ENCODE peak calls at places on chromosomes 7 and 10, in four cellular contexts. O is HCT116, C is PC-3, G is SK-N-SH. Z is an unnamed sample.

GRCh38 chr7:41274179-41274578 is 428.7 kb downstream of the INHBA start:
- DNase-seq in O (no peak), C (no peak), G (no peak), Z (no peak)

GRCh38 chr10:102175415-102175814 is 23.2 kb downstream of the NOLC1 start:
- DNase-seq in C (no peak), G (no peak), O (no peak), Z (no peak)

GRCh38 chr7:82305347-82306005 is 138.1 kb downstream of the CACNA2D1 start:
- DNase-seq in C (no peak), G (no peak), O (no peak), Z (no peak)

GRCh38 chr10:71799785-71800453 is 26.6 kb upstream of the VSIR start:
- DNase-seq in G (no peak), C (no peak), O (no peak), Z (no peak)

GRCh38 chr10:4267084-4267774 is 482.2 kb upstream of the KLF6 start:
- DNase-seq in G (no peak), C (no peak), O (peak), Z (no peak)

GRCh38 chr7:55074008-55074499 is 55.2 kb downstream of the EGFR start:
- DNase-seq in C (peak), G (no peak), O (peak), Z (peak)

GRCh38 chr10:34576789-34577188 is 238.3 kb downstream of the PARD3 start:
- DNase-seq in G (peak), O (no peak), C (no peak), Z (no peak)

GRCh38 chr10:76432274-76433012 is 1001.0 kb downstream of the LRMDA start:
- DNase-seq in O (no peak), C (peak), G (peak), Z (no peak)

GRCh38 chr7:155069992-155070827 is at the start of gene HTR5A:
- DNase-seq in O (peak), C (peak), G (peak), Z (peak)
- TF ChIP-seq EZH2phosphoT487 in O (no peak), C (no peak), G (no peak), Z (no peak)

GRCh38 chr10:13971586-13972475 is 358.9 kb downstream of the FRMD4A start:
- DNase-seq in C (no peak), G (no peak), O (no peak), Z (no peak)
- H2AFZ ChIP-seq in C (no peak), G (peak), O (no peak), Z (no peak)

DNA sequence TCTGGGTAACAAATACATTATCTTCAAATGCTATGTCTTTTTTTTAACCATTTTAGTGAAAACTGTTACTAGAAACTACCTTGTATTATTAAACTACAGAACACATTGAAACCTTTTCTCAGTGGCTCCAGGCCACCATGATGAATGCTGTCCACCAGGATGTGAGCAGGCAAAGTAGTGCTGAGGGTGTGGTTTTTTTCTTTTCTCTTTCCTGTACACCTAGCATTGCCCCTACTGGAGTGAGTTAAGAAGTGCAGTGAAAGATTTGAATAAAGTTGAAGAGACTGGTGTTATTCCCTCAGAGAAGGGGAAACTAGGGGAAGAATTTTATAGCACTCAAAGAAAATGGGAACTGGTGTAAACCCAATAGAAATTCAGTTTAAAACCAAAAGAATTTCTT is 120.0 kb upstream of the SAMD8 start:
- DNase-seq in G (peak), C (peak), O (peak), Z (peak)
- TF ChIP-seq CTCF in G (peak), C (peak), O (peak), Z (peak)

GRCh38 chr10:30818854-30819253 is 189.3 kb upstream of the LYZL2 start:
- DNase-seq in C (no peak), G (no peak), O (no peak), Z (no peak)

GRCh38 chr10:30816144-30816811 is 186.7 kb upstream of the LYZL2 start:
- DNase-seq in G (no peak), C (no peak), O (no peak), Z (no peak)

GRCh38 chr10:30818010-30818660 is 188.6 kb upstream of the LYZL2 start:
- DNase-seq in O (no peak), G (peak), C (peak), Z (no peak)

GRCh38 chr10:30817541-30817940 is 188.0 kb upstream of the LYZL2 start:
- DNase-seq in O (no peak), G (no peak), C (no peak), Z (no peak)

GRCh38 chr10:30816812-30817193 is 187.2 kb upstream of the LYZL2 start:
- DNase-seq in C (no peak), G (no peak), O (no peak), Z (no peak)
- TF ChIP-seq EZH2phosphoT487 in C (no peak), G (no peak), O (no peak), Z (no peak)

DNA sequence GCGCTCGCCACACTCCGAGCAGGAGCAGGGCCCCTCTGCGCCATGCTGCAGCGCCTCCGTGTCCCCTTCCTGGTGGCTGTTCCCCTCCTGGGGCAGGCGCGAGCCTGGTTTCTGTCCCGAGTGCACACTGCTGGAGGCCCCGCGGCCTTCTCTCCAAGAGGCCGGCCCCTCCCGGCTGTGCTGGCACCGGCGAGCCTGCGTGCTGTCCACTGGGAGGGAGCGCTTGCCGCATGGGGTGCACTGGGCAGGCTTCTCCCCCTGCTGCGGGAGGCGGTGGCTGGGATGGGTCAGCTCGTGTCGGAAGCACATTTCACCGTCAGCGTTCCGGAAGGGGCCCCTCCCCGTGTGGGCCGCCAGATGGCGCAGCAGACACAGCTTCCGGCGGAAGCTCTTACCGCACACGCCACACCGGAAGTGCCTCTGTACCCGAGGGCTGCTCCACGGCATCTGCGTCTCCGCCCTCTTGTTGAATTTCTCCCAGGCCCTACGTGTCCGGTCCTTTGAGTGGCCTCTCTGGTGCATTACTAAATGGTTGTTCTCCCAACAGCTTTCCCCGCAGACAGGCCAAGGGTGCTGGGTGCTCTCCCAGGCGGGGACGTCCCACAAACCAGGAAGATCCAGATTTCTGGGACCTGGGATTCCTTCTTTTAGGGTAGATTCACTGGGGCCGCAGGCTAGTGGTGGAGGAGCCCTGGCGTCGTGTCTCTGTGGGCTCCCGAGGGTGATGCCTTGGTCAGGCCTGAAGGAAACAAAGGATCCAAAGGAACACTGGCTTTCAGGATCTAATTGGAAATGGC is 18.7 kb downstream of the ZNF786 start:
- DNase-seq in G (peak), C (no peak), O (peak), Z (no peak)
- H2AFZ ChIP-seq in G (no peak), C (no peak), O (no peak), Z (no peak)

DNA sequence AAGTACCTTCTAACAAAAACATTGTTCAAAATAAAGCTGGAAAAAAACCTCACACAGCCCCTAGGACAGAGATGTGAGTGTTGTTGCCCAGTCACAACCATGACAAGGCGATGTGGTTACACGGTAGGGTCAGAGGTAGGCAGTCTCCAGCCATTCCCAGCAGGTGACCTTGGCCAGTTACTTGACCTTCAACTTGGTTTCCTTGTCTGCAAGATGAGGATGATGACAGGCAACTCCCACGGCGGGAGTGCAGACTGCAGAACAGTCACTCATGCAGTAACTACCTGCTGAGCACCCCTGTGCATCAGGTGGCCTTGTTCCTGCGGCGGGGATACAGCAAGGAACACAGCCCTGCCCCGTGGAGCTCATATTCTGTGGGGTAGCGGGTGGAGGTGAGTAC is 82.1 kb downstream of the SLIT1 start:
- DNase-seq in G (no peak), C (no peak), O (no peak), Z (no peak)
- TF ChIP-seq CTCF in G (no peak), C (no peak), O (no peak), Z (no peak)

DNA sequence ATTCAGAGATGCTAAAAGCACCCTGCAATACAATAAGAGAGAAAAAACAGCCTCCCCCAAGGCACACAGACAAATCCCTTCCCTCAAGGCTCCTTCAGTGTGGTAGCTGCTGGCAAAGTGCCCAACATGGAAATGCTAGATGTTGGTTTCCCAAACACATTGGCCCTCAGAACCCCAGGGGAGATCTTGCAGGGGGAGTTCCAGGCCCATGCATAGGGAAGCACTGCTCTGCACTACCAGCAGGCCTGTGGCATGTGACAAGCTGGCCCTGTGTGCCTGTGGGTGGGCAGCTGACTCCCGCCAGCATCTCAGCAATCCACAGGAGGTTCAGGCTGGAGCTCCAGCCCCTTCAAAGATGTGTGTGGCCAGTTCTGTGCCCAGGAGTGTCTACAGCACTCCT is 16.8 kb upstream of the CSGALNACT2 start:
- DNase-seq in G (no peak), O (no peak), C (no peak), Z (no peak)
- TF ChIP-seq EZH2phosphoT487 in G (no peak), O (no peak), C (no peak), Z (no peak)